ENCODE peak calls at places on chromosomes 12 and 14, in six cellular contexts. One of them, this sample, is unnamed.

GRCh38 chr14:105317546-105317945 is 3.0 kb downstream of the PACS2 start:
- DNase-seq in trophoblast cell: peak; percentile 23
- DNase-seq in mesenchymal stem cell: peak; percentile 16
- DNase-seq in neuronal stem cell: no peak
- DNase-seq in IMR-90: peak; percentile 53
- DNase-seq in H1: no peak
- DNase-seq in this sample: no peak

GRCh38 chr12:132285991-132286681 is 43.3 kb downstream of the GALNT9 start:
- DNase-seq in H1: peak; percentile 69
- DNase-seq in neuronal stem cell: no peak
- DNase-seq in trophoblast cell: no peak
- DNase-seq in mesenchymal stem cell: no peak
- DNase-seq in IMR-90: peak; percentile 21
- DNase-seq in this sample: peak; percentile 66

GRCh38 chr14:83184531-83184930 is 1650.9 kb upstream of the SEL1L start:
- DNase-seq in mesenchymal stem cell: no peak
- DNase-seq in H1: no peak
- DNase-seq in trophoblast cell: no peak
- DNase-seq in IMR-90: no peak
- DNase-seq in neuronal stem cell: no peak
- DNase-seq in this sample: no peak

GRCh38 chr14:93081875-93082570 is 33.7 kb downstream of the ITPK1 start:
- DNase-seq in IMR-90: no peak
- DNase-seq in H1: no peak
- DNase-seq in neuronal stem cell: no peak
- DNase-seq in mesenchymal stem cell: no peak
- DNase-seq in trophoblast cell: no peak
- DNase-seq in this sample: no peak

GRCh38 chr12:12433203-12433731 is 76.4 kb downstream of the BORCS5 start:
- DNase-seq in IMR-90: no peak
- DNase-seq in H1: no peak
- DNase-seq in mesenchymal stem cell: no peak
- DNase-seq in neuronal stem cell: no peak
- DNase-seq in trophoblast cell: no peak
- DNase-seq in this sample: no peak

GRCh38 chr14:90398315-90398811 is 1.5 kb downstream of the CALM1 start:
- DNase-seq in trophoblast cell: peak; percentile 64
- DNase-seq in H1: peak; percentile 54
- DNase-seq in neuronal stem cell: no peak
- DNase-seq in IMR-90: no peak
- DNase-seq in mesenchymal stem cell: peak; percentile 54
- DNase-seq in this sample: peak; percentile 43

GRCh38 chr12:111359231-111359913 is 9.5 kb downstream of the PHETA1 start:
- DNase-seq in H1: no peak
- DNase-seq in trophoblast cell: peak; percentile 13
- DNase-seq in IMR-90: no peak
- DNase-seq in neuronal stem cell: no peak
- DNase-seq in mesenchymal stem cell: peak; percentile 5
- DNase-seq in this sample: no peak

GRCh38 chr14:66920196-66920595 is 269.0 kb upstream of the GARIN2 start:
- DNase-seq in H1: no peak
- DNase-seq in IMR-90: peak; percentile 17
- DNase-seq in mesenchymal stem cell: peak; percentile 31
- DNase-seq in trophoblast cell: peak; percentile 5
- DNase-seq in neuronal stem cell: no peak
- DNase-seq in this sample: no peak

GRCh38 chr14:52835122-52835903 is 43.9 kb upstream of the GNPNAT1 start:
- DNase-seq in neuronal stem cell: no peak
- DNase-seq in mesenchymal stem cell: peak; percentile 83
- DNase-seq in IMR-90: peak; percentile 43
- DNase-seq in trophoblast cell: peak; percentile 89
- DNase-seq in H1: no peak
- DNase-seq in this sample: peak; percentile 54
- H2BK120ac ChIP-seq in neuronal stem cell: no peak overlapping the region
- H2BK120ac ChIP-seq in mesenchymal stem cell: no peak overlapping the region
- H2BK120ac ChIP-seq in IMR-90: peak overlapping the region; percentile 67
- H2BK120ac ChIP-seq in trophoblast cell: peak overlapping the region; percentile 93
- H2BK120ac ChIP-seq in H1: no peak overlapping the region
- H2BK120ac ChIP-seq in this sample: no peak overlapping the region

DNA sequence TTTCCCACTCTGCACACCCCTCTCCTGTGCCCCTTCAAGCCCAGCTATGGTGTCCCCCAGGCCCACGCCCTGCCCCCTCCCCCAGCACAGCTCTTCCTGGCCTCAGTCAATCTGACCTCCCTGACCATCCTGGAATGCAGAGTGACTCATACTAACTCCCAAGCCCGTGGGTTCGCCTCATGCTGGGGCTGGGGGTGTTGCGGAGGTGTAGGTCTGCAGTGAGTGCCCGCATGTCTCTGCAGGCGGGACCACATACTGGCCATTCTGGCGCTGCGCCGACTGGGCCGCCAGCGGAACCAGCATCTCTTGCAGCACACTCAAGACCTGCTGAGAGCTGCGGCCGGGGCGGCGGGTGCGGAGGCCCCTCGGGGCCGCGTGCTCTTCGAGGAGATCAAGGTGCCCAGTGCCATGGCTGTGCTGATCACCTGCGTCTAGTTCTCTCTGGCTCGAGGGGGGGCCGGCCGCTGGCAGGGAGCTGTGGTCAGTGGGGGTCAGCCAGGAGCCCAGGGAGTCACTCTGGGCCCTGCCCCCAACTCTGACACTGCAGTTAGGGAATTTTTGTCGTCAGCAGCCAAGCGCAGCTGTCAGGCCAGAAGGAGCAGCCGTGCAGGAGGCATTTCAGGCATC is 13.4 kb upstream of the TNFAIP2 start:
- DNase-seq in H1: peak; percentile 66
- DNase-seq in trophoblast cell: peak; percentile 97
- DNase-seq in neuronal stem cell: no peak
- DNase-seq in IMR-90: peak; percentile 90
- DNase-seq in mesenchymal stem cell: peak; percentile 89
- DNase-seq in this sample: peak; percentile 79
- H3K14ac ChIP-seq in H1: no peak overlapping the region
- H3K14ac ChIP-seq in trophoblast cell: peak overlapping the region; percentile 55
- H3K14ac ChIP-seq in neuronal stem cell: no peak overlapping the region
- H3K14ac ChIP-seq in IMR-90: peak overlapping the region; percentile 96
- H3K14ac ChIP-seq in mesenchymal stem cell: peak overlapping the region; percentile 75
- H3K14ac ChIP-seq in this sample: no peak overlapping the region

DNA sequence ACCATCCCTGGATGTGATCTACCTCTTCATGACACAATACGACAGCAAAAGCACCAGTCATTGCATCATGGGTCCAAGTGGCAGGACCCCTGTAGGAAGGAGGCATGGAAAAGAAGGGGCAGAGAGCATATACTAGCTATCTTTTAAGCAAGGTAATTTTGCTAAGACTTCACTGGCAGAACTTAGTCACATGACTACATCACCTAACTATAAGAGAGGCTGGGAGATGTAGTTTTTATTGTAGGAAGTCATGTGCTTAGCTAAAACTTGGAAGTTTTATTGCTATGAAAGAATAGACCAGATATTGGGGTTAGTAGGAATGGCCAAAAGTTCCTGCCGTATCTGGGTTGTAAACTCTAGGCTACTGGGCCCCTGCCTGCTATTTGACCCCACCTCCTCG is 18.6 kb upstream of the CHST11 start:
- DNase-seq in IMR-90: no peak
- DNase-seq in mesenchymal stem cell: no peak
- DNase-seq in H1: no peak
- DNase-seq in trophoblast cell: no peak
- DNase-seq in neuronal stem cell: no peak
- DNase-seq in this sample: no peak
- H2BK5ac ChIP-seq in IMR-90: no peak overlapping the region
- H2BK5ac ChIP-seq in mesenchymal stem cell: no peak overlapping the region
- H2BK5ac ChIP-seq in H1: no peak overlapping the region
- H2BK5ac ChIP-seq in trophoblast cell: no peak overlapping the region
- H2BK5ac ChIP-seq in neuronal stem cell: no peak overlapping the region
- H2BK5ac ChIP-seq in this sample: no peak overlapping the region

DNA sequence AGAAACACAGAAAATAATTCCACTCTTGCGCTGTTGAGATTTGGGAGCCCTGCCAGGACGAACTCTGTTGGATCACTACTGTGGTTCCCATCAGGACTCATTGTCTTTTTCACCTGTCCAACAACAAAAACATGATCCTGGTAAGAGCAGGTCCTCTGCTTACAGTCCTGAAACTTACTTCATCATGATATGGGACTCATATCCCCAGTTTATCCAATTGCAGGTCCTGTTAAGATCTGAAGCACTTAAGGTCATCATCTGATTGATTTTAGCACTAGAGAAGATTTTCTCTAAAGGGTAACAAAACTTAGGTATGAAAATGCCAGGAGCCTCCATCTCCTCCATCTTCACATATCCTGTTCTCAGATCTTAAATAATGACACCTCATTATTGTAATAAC is at the start of gene OR6S1:
- DNase-seq in IMR-90: no peak
- DNase-seq in H1: no peak
- DNase-seq in trophoblast cell: no peak
- DNase-seq in neuronal stem cell: no peak
- DNase-seq in mesenchymal stem cell: no peak
- DNase-seq in this sample: no peak
- H2BK120ac ChIP-seq in IMR-90: no peak within 1 kb of the TSS
- H2BK120ac ChIP-seq in H1: no peak within 1 kb of the TSS
- H2BK120ac ChIP-seq in trophoblast cell: no peak within 1 kb of the TSS
- H2BK120ac ChIP-seq in neuronal stem cell: no peak within 1 kb of the TSS
- H2BK120ac ChIP-seq in mesenchymal stem cell: no peak within 1 kb of the TSS
- H2BK120ac ChIP-seq in this sample: no peak within 1 kb of the TSS

GRCh38 chr14:23449314-23449713 is 13.9 kb upstream of the MYH7 start:
- DNase-seq in H1: no peak
- DNase-seq in neuronal stem cell: no peak
- DNase-seq in mesenchymal stem cell: no peak
- DNase-seq in trophoblast cell: no peak
- DNase-seq in IMR-90: no peak
- DNase-seq in this sample: no peak
- H3K14ac ChIP-seq in H1: no peak overlapping the region
- H3K14ac ChIP-seq in neuronal stem cell: no peak overlapping the region
- H3K14ac ChIP-seq in mesenchymal stem cell: no peak overlapping the region
- H3K14ac ChIP-seq in trophoblast cell: no peak overlapping the region
- H3K14ac ChIP-seq in IMR-90: no peak overlapping the region
- H3K14ac ChIP-seq in this sample: no peak overlapping the region

GRCh38 chr12:57837779-57838562 is 8.6 kb downstream of the CTDSP2 start:
- DNase-seq in mesenchymal stem cell: peak; percentile 82
- DNase-seq in trophoblast cell: no peak
- DNase-seq in H1: no peak
- DNase-seq in neuronal stem cell: no peak
- DNase-seq in IMR-90: peak; percentile 78
- DNase-seq in this sample: peak; percentile 77

GRCh38 chr12:57835366-57836288 is 10.9 kb downstream of the CTDSP2 start:
- DNase-seq in neuronal stem cell: no peak
- DNase-seq in H1: no peak
- DNase-seq in trophoblast cell: no peak
- DNase-seq in mesenchymal stem cell: no peak
- DNase-seq in IMR-90: no peak
- DNase-seq in this sample: no peak

GRCh38 chr12:57838594-57839302 is 7.8 kb downstream of the CTDSP2 start:
- DNase-seq in mesenchymal stem cell: no peak
- DNase-seq in H1: no peak
- DNase-seq in IMR-90: peak; percentile 39
- DNase-seq in trophoblast cell: no peak
- DNase-seq in neuronal stem cell: no peak
- DNase-seq in this sample: no peak

GRCh38 chr12:57834086-57834876 is 12.2 kb downstream of the CTDSP2 start:
- DNase-seq in neuronal stem cell: no peak
- DNase-seq in trophoblast cell: no peak
- DNase-seq in mesenchymal stem cell: no peak
- DNase-seq in H1: no peak
- DNase-seq in IMR-90: no peak
- DNase-seq in this sample: no peak

DNA sequence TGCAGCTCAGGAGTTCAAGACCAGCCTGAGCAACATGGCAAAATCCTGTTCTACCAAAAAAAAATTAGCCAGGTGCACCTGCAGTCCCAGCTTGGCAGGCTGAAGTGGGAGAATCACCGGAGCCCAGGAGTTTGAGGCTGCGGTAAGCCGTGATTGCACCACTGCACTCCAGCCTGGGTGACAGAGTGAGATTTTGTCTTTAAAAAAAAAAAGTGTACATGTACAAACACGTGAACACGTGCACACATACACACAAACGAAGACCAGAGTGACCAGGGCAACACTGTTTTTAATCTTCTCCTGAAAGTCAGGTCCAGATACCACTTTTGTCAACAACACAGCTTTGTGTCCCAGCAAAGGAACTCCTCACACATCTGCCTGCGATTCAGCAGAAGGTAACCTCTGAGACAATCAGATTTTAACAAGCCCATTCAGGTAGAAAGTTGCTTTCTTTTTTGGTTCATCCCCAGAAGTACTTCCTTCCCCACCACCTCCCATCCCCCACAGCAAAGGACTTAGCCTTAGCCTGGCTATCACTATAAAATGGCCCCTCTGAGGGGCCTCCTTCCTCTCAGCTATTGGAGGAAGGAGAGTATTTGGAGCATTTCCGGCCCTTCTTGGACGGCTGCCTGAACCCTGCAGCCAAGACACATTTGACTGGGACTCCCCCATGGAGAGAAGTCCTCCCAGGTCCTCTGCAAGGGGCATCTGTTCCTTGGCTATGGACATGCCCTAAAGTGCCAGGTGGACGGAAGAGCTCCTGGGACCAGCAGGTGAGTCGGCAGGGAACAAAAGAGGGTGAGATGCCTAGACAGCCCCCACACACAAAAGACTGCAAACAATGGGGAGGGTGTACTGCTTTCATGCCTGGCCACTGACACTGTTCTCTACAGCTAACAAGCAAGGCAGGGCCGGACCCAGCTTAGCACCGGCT is 9.8 kb downstream of the CTDSP2 start:
- DNase-seq in mesenchymal stem cell: peak; percentile 80
- DNase-seq in H1: no peak
- DNase-seq in neuronal stem cell: no peak
- DNase-seq in IMR-90: peak; percentile 86
- DNase-seq in trophoblast cell: no peak
- DNase-seq in this sample: peak; percentile 82
- H2BK5ac ChIP-seq in mesenchymal stem cell: peak overlapping the region; percentile 59
- H2BK5ac ChIP-seq in H1: peak overlapping the region; percentile 91
- H2BK5ac ChIP-seq in neuronal stem cell: no peak overlapping the region
- H2BK5ac ChIP-seq in IMR-90: peak overlapping the region; percentile 95
- H2BK5ac ChIP-seq in trophoblast cell: no peak overlapping the region
- H2BK5ac ChIP-seq in this sample: no peak overlapping the region

DNA sequence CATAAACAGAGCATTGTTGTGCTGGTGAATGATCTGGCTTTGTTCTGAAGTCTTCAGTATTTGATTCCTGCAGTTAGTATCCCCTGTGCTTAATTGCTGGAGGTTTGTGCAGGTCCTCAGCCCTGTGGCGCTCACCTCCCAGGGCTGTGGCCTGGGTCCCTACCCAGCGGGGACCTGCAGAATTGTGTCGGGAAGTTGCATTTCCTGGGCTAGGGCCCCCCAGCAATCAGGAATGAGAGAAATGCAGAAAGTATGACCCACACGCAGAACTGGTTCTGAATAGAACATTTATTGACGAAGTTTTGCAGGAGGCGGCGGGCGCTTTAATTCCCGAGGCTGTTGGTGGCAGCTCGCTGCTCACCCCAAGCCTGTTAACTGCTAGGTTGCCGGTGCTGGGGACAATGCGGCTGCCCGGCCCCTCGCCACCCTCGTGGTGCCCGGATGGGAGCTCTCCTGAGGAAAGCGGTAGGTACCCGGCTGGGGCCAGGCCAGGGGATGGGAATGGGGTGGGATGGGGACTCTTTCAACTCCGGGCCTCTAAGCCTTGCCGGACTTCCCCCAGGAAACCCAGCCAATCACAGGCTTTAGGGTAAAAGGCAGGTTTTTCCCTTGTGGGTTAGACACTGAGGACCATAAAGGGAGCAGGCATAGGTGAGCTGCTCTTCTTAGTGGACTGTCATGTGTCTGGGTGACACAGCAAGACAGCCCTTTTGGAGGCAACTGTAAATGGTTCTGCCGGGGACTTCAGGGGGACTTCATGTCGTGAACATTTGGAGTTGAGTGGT is 11.6 kb downstream of the PLEKHG3 start:
- DNase-seq in mesenchymal stem cell: peak; percentile 40
- DNase-seq in neuronal stem cell: no peak
- DNase-seq in trophoblast cell: peak; percentile 25
- DNase-seq in IMR-90: no peak
- DNase-seq in H1: peak; percentile 80
- DNase-seq in this sample: peak; percentile 76
- H2BK120ac ChIP-seq in mesenchymal stem cell: peak overlapping the region; percentile 73
- H2BK120ac ChIP-seq in neuronal stem cell: no peak overlapping the region
- H2BK120ac ChIP-seq in trophoblast cell: peak overlapping the region; percentile 72
- H2BK120ac ChIP-seq in IMR-90: no peak overlapping the region
- H2BK120ac ChIP-seq in H1: no peak overlapping the region
- H2BK120ac ChIP-seq in this sample: no peak overlapping the region